ENCODE peak calls at places on chromosome 11, in nine cellular contexts. One of them, this sample, is unnamed.

GRCh38 chr11:44104472-44105294 is 9.2 kb downstream of the EXT2 start:
- DNase-seq in HCT116: no peak
- DNase-seq in mesothelial cell of epicardium: no peak
- DNase-seq in fibroblast of lung: peak
- DNase-seq in lung: no peak
- DNase-seq in thoracic aorta: no peak
- DNase-seq in GM20000: no peak
- DNase-seq in PC-3: peak
- DNase-seq in A673: peak
- DNase-seq in this sample: no peak

GRCh38 chr11:129223701-129224149 is 31.6 kb upstream of the ARHGAP32 start:
- DNase-seq in A673: peak
- DNase-seq in lung: no peak
- DNase-seq in mesothelial cell of epicardium: no peak
- DNase-seq in PC-3: no peak
- DNase-seq in HCT116: no peak
- DNase-seq in thoracic aorta: no peak
- DNase-seq in GM20000: no peak
- DNase-seq in fibroblast of lung: peak
- DNase-seq in this sample: no peak

GRCh38 chr11:20192641-20193040 is 32.4 kb upstream of the DBX1 start:
- DNase-seq in thoracic aorta: no peak
- DNase-seq in GM20000: no peak
- DNase-seq in mesothelial cell of epicardium: no peak
- DNase-seq in HCT116: no peak
- DNase-seq in fibroblast of lung: no peak
- DNase-seq in A673: no peak
- DNase-seq in PC-3: no peak
- DNase-seq in lung: no peak
- DNase-seq in this sample: no peak

GRCh38 chr11:74388678-74389327 is 9.4 kb downstream of the PGM2L1 start:
- DNase-seq in thoracic aorta: peak
- DNase-seq in mesothelial cell of epicardium: peak
- DNase-seq in HCT116: no peak
- DNase-seq in A673: peak
- DNase-seq in fibroblast of lung: peak
- DNase-seq in lung: peak
- DNase-seq in PC-3: peak
- DNase-seq in GM20000: peak
- DNase-seq in this sample: peak

GRCh38 chr11:6362868-6363678 is 27.2 kb upstream of the SMPD1 start:
- DNase-seq in PC-3: peak
- DNase-seq in mesothelial cell of epicardium: peak
- DNase-seq in HCT116: peak
- DNase-seq in A673: peak
- DNase-seq in lung: peak
- DNase-seq in GM20000: peak
- DNase-seq in fibroblast of lung: peak
- DNase-seq in thoracic aorta: peak
- DNase-seq in this sample: peak

GRCh38 chr11:36381005-36381350 is 84.9 kb downstream of the PRR5L start:
- DNase-seq in A673: no peak
- DNase-seq in PC-3: no peak
- DNase-seq in fibroblast of lung: no peak
- DNase-seq in HCT116: no peak
- DNase-seq in mesothelial cell of epicardium: no peak
- DNase-seq in thoracic aorta: no peak
- DNase-seq in GM20000: no peak
- DNase-seq in lung: no peak
- DNase-seq in this sample: no peak

GRCh38 chr11:11589385-11589890 is 32.4 kb downstream of the GALNT18 start:
- DNase-seq in PC-3: no peak
- DNase-seq in HCT116: no peak
- DNase-seq in mesothelial cell of epicardium: no peak
- DNase-seq in GM20000: no peak
- DNase-seq in fibroblast of lung: no peak
- DNase-seq in A673: no peak
- DNase-seq in lung: no peak
- DNase-seq in thoracic aorta: no peak
- DNase-seq in this sample: no peak

GRCh38 chr11:2775626-2776350 is 76.0 kb upstream of the KCNQ1OT1 start:
- DNase-seq in PC-3: no peak
- DNase-seq in GM20000: no peak
- DNase-seq in mesothelial cell of epicardium: peak
- DNase-seq in fibroblast of lung: no peak
- DNase-seq in A673: no peak
- DNase-seq in HCT116: no peak
- DNase-seq in lung: peak
- DNase-seq in thoracic aorta: no peak
- DNase-seq in this sample: no peak

GRCh38 chr11:114001416-114001815 is 26.5 kb downstream of the HTR3A start:
- DNase-seq in A673: peak
- DNase-seq in GM20000: no peak
- DNase-seq in fibroblast of lung: peak
- DNase-seq in PC-3: no peak
- DNase-seq in lung: no peak
- DNase-seq in HCT116: no peak
- DNase-seq in mesothelial cell of epicardium: no peak
- DNase-seq in thoracic aorta: no peak
- DNase-seq in this sample: no peak

GRCh38 chr11:13954591-13954990 is 7.9 kb upstream of the SPON1 start:
- DNase-seq in HCT116: no peak
- DNase-seq in GM20000: no peak
- DNase-seq in PC-3: no peak
- DNase-seq in mesothelial cell of epicardium: no peak
- DNase-seq in A673: no peak
- DNase-seq in fibroblast of lung: no peak
- DNase-seq in lung: no peak
- DNase-seq in thoracic aorta: no peak
- DNase-seq in this sample: no peak
- TF ChIP-seq CTCF in HCT116: no peak
- TF ChIP-seq CTCF in GM20000: no peak
- TF ChIP-seq CTCF in PC-3: no peak
- TF ChIP-seq CTCF in mesothelial cell of epicardium: no peak
- TF ChIP-seq CTCF in A673: no peak
- TF ChIP-seq CTCF in fibroblast of lung: no peak
- TF ChIP-seq CTCF in lung: no peak
- TF ChIP-seq CTCF in thoracic aorta: no peak
- TF ChIP-seq CTCF in this sample: no peak

DNA sequence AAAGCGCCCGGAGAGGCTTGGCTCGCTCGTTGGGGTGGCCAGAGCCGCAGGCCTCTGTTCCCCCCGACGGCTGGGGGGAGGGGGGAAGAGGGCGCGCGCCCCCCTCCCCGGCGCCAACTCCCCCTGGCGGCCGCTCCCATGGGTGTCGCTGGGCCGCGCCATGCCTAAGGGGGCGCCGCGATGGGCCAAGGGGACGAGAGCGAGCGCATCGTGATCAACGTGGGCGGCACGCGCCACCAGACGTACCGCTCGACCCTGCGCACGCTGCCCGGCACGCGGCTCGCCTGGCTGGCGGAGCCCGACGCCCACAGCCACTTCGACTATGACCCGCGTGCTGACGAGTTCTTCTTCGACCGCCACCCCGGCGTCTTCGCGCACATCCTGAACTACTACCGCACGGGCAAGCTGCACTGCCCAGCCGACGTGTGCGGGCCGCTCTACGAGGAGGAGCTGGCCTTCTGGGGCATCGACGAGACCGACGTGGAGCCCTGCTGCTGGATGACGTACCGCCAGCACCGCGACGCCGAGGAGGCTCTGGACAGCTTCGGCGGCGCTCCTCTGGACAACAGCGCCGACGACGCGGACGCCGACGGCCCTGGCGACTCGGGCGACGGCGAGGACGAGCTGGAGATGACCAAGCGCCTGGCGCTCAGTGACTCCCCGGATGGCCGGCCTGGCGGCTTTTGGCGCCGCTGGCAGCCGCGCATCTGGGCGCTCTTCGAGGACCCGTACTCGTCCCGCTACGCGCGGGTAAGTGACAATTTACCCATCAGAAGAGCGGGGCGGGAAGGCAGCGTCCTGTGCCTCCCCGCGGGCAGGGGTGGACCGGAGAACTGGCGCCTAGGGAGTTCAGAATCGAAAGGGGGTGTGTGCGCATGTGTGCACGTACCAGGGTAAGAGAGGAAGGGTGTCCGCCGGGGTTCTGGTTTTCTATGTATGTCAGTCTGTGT is 1.5 kb downstream of the KCNC1 start:
- DNase-seq in fibroblast of lung: no peak
- DNase-seq in mesothelial cell of epicardium: no peak
- DNase-seq in thoracic aorta: no peak
- DNase-seq in A673: peak
- DNase-seq in HCT116: no peak
- DNase-seq in PC-3: no peak
- DNase-seq in lung: no peak
- DNase-seq in GM20000: no peak
- DNase-seq in this sample: no peak
- TF ChIP-seq CTCF in fibroblast of lung: peak
- TF ChIP-seq CTCF in mesothelial cell of epicardium: peak
- TF ChIP-seq CTCF in thoracic aorta: peak
- TF ChIP-seq CTCF in A673: peak
- TF ChIP-seq CTCF in HCT116: no peak
- TF ChIP-seq CTCF in PC-3: no peak
- TF ChIP-seq CTCF in lung: no peak
- TF ChIP-seq CTCF in GM20000: no peak
- TF ChIP-seq CTCF in this sample: no peak

GRCh38 chr11:46522682-46523281 is 71.0 kb downstream of the AMBRA1 start:
- DNase-seq in mesothelial cell of epicardium: no peak
- DNase-seq in thoracic aorta: no peak
- DNase-seq in GM20000: no peak
- DNase-seq in A673: no peak
- DNase-seq in fibroblast of lung: no peak
- DNase-seq in PC-3: no peak
- DNase-seq in HCT116: no peak
- DNase-seq in lung: no peak
- DNase-seq in this sample: no peak

GRCh38 chr11:46520971-46521745 is 72.7 kb downstream of the AMBRA1 start:
- DNase-seq in PC-3: peak
- DNase-seq in HCT116: no peak
- DNase-seq in GM20000: no peak
- DNase-seq in lung: no peak
- DNase-seq in thoracic aorta: no peak
- DNase-seq in mesothelial cell of epicardium: no peak
- DNase-seq in fibroblast of lung: peak
- DNase-seq in A673: peak
- DNase-seq in this sample: no peak

GRCh38 chr11:46524201-46524600 is 69.6 kb downstream of the AMBRA1 start:
- DNase-seq in HCT116: no peak
- DNase-seq in mesothelial cell of epicardium: no peak
- DNase-seq in fibroblast of lung: no peak
- DNase-seq in lung: no peak
- DNase-seq in thoracic aorta: no peak
- DNase-seq in GM20000: no peak
- DNase-seq in PC-3: no peak
- DNase-seq in A673: peak
- DNase-seq in this sample: no peak

GRCh38 chr11:46523290-46523689 is 70.5 kb downstream of the AMBRA1 start:
- DNase-seq in fibroblast of lung: no peak
- DNase-seq in mesothelial cell of epicardium: no peak
- DNase-seq in lung: no peak
- DNase-seq in GM20000: no peak
- DNase-seq in thoracic aorta: no peak
- DNase-seq in HCT116: no peak
- DNase-seq in A673: no peak
- DNase-seq in PC-3: no peak
- DNase-seq in this sample: no peak

DNA sequence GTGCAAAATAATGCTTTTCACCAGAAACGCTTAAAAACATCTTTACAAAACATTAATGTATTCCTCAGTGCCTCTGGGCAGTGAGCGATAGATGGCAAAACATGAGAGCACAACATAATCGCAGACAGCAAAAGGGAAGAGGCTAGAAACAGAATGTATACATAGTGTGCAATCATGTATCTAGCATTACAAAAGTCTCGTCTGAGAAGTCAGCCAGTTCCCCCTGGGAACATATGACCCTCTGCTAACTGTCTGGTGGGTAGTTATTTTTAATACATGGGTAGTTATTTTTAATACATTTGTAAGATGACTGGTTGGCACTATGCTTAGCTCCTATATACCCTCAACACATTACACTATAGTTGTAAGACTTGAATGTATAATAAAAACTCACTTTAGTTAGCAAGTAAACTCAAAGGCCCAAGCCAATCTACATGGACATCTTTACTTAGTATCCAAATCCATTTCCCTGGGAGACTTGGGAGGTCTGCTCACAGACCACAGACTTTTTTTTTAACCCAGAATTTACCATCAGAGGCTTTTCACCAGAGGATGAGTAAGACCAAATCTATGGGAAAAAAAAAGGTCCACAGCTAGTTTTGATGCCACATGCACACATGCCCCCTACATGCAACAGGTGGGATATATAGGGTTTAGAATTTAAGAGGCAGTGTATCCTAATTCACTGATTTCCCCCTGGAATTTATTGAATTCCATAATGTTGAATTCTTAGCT is 71.7 kb downstream of the AMBRA1 start:
- DNase-seq in PC-3: peak
- DNase-seq in fibroblast of lung: peak
- DNase-seq in A673: peak
- DNase-seq in GM20000: no peak
- DNase-seq in mesothelial cell of epicardium: no peak
- DNase-seq in lung: no peak
- DNase-seq in thoracic aorta: no peak
- DNase-seq in HCT116: no peak
- DNase-seq in this sample: no peak
- TF ChIP-seq CTCF in PC-3: peak
- TF ChIP-seq CTCF in fibroblast of lung: no peak
- TF ChIP-seq CTCF in A673: peak
- TF ChIP-seq CTCF in GM20000: no peak
- TF ChIP-seq CTCF in mesothelial cell of epicardium: no peak
- TF ChIP-seq CTCF in lung: no peak
- TF ChIP-seq CTCF in thoracic aorta: no peak
- TF ChIP-seq CTCF in HCT116: no peak
- TF ChIP-seq CTCF in this sample: no peak

GRCh38 chr11:107590460-107591097 is 368 bp upstream of the ELMOD1 start:
- DNase-seq in thoracic aorta: no peak
- DNase-seq in mesothelial cell of epicardium: no peak
- DNase-seq in lung: no peak
- DNase-seq in fibroblast of lung: no peak
- DNase-seq in HCT116: no peak
- DNase-seq in A673: no peak
- DNase-seq in PC-3: no peak
- DNase-seq in GM20000: peak
- DNase-seq in this sample: no peak

GRCh38 chr11:107591446-107592236 is 694 bp downstream of the ELMOD1 start:
- DNase-seq in A673: no peak
- DNase-seq in GM20000: peak
- DNase-seq in mesothelial cell of epicardium: peak
- DNase-seq in thoracic aorta: no peak
- DNase-seq in HCT116: no peak
- DNase-seq in PC-3: peak
- DNase-seq in fibroblast of lung: no peak
- DNase-seq in lung: no peak
- DNase-seq in this sample: no peak

GRCh38 chr11:107592256-107592655 is 1.3 kb downstream of the ELMOD1 start:
- DNase-seq in A673: no peak
- DNase-seq in lung: no peak
- DNase-seq in GM20000: no peak
- DNase-seq in PC-3: no peak
- DNase-seq in thoracic aorta: no peak
- DNase-seq in fibroblast of lung: no peak
- DNase-seq in HCT116: no peak
- DNase-seq in mesothelial cell of epicardium: no peak
- DNase-seq in this sample: no peak

GRCh38 chr11:107592813-107593212 is 1.9 kb downstream of the ELMOD1 start:
- DNase-seq in mesothelial cell of epicardium: no peak
- DNase-seq in A673: no peak
- DNase-seq in fibroblast of lung: peak
- DNase-seq in thoracic aorta: no peak
- DNase-seq in PC-3: no peak
- DNase-seq in lung: no peak
- DNase-seq in HCT116: no peak
- DNase-seq in GM20000: no peak
- DNase-seq in this sample: no peak

GRCh38 chr11:107591098-107591445 is at the start of gene ELMOD1:
- DNase-seq in HCT116: no peak
- DNase-seq in mesothelial cell of epicardium: peak
- DNase-seq in thoracic aorta: no peak
- DNase-seq in A673: peak
- DNase-seq in GM20000: peak
- DNase-seq in fibroblast of lung: peak
- DNase-seq in lung: no peak
- DNase-seq in PC-3: peak
- DNase-seq in this sample: no peak
- TF ChIP-seq CTCF in HCT116: no peak
- TF ChIP-seq CTCF in mesothelial cell of epicardium: no peak
- TF ChIP-seq CTCF in thoracic aorta: no peak
- TF ChIP-seq CTCF in A673: no peak
- TF ChIP-seq CTCF in GM20000: no peak
- TF ChIP-seq CTCF in fibroblast of lung: no peak
- TF ChIP-seq CTCF in lung: no peak
- TF ChIP-seq CTCF in PC-3: no peak
- TF ChIP-seq CTCF in this sample: no peak